ENCODE peak calls at places on chromosomes 16 and 17, in four cellular contexts. One of them, this sample, is unnamed.

GRCh38 chr17:79218175-79218824 is 143.7 kb downstream of the ENGASE start:
- DNase-seq in fibroblast of mammary gland: no peak
- DNase-seq in fibroblast of the aortic adventitia: no peak
- DNase-seq in activated CD8-positive, alpha-beta T cell treated with anti-CD3 and anti-CD28 coated beads for 36 hours: no peak
- DNase-seq in this sample: no peak

GRCh38 chr17:27263386-27263785 is 30.5 kb upstream of the WSB1 start:
- DNase-seq in fibroblast of mammary gland: no peak
- DNase-seq in fibroblast of the aortic adventitia: no peak
- DNase-seq in activated CD8-positive, alpha-beta T cell treated with anti-CD3 and anti-CD28 coated beads for 36 hours: no peak
- DNase-seq in this sample: no peak

GRCh38 chr17:37671813-37672544 is 28.7 kb upstream of the DDX52 start:
- DNase-seq in fibroblast of mammary gland: peak; percentile 92
- DNase-seq in fibroblast of the aortic adventitia: peak; percentile 65
- DNase-seq in activated CD8-positive, alpha-beta T cell treated with anti-CD3 and anti-CD28 coated beads for 36 hours: no peak
- DNase-seq in this sample: no peak

GRCh38 chr17:73368085-73368631 is 56.4 kb upstream of the CDC42EP4 start:
- DNase-seq in fibroblast of mammary gland: no peak
- DNase-seq in fibroblast of the aortic adventitia: no peak
- DNase-seq in activated CD8-positive, alpha-beta T cell treated with anti-CD3 and anti-CD28 coated beads for 36 hours: no peak
- DNase-seq in this sample: no peak

GRCh38 chr17:13735444-13735843 is 133.7 kb upstream of the HS3ST3A1 start:
- DNase-seq in fibroblast of mammary gland: peak; percentile 76
- DNase-seq in fibroblast of the aortic adventitia: no peak
- DNase-seq in activated CD8-positive, alpha-beta T cell treated with anti-CD3 and anti-CD28 coated beads for 36 hours: no peak
- DNase-seq in this sample: peak; percentile 57

GRCh38 chr17:320809-321385 is 31.7 kb downstream of the RPH3AL start:
- DNase-seq in fibroblast of mammary gland: no peak
- DNase-seq in fibroblast of the aortic adventitia: no peak
- DNase-seq in activated CD8-positive, alpha-beta T cell treated with anti-CD3 and anti-CD28 coated beads for 36 hours: no peak
- DNase-seq in this sample: peak; percentile 84

GRCh38 chr16:30637952-30638351 is 12.8 kb upstream of the PRR14 start:
- DNase-seq in fibroblast of mammary gland: peak; percentile 68
- DNase-seq in fibroblast of the aortic adventitia: peak; percentile 42
- DNase-seq in activated CD8-positive, alpha-beta T cell treated with anti-CD3 and anti-CD28 coated beads for 36 hours: peak; percentile 35
- DNase-seq in this sample: peak; percentile 47

GRCh38 chr16:10577305-10578202 is 2.8 kb downstream of the EMP2 start:
- DNase-seq in fibroblast of mammary gland: no peak
- DNase-seq in fibroblast of the aortic adventitia: peak; percentile 48
- DNase-seq in activated CD8-positive, alpha-beta T cell treated with anti-CD3 and anti-CD28 coated beads for 36 hours: no peak
- DNase-seq in this sample: peak; percentile 45

GRCh38 chr16:57988929-57989328 is 11.5 kb downstream of the ZNF319 start:
- DNase-seq in fibroblast of mammary gland: no peak
- DNase-seq in fibroblast of the aortic adventitia: peak; percentile 28
- DNase-seq in activated CD8-positive, alpha-beta T cell treated with anti-CD3 and anti-CD28 coated beads for 36 hours: no peak
- DNase-seq in this sample: no peak

GRCh38 chr16:35344012-35344762 is 1884.8 kb downstream of the TP53TG3F start:
- DNase-seq in fibroblast of mammary gland: no peak
- DNase-seq in fibroblast of the aortic adventitia: no peak
- DNase-seq in activated CD8-positive, alpha-beta T cell treated with anti-CD3 and anti-CD28 coated beads for 36 hours: no peak
- DNase-seq in this sample: no peak

GRCh38 chr17:15154618-15155017 is 110.5 kb downstream of the PMP22 start:
- DNase-seq in fibroblast of mammary gland: peak; percentile 49
- DNase-seq in fibroblast of the aortic adventitia: peak; percentile 25
- DNase-seq in activated CD8-positive, alpha-beta T cell treated with anti-CD3 and anti-CD28 coated beads for 36 hours: no peak
- DNase-seq in this sample: no peak

GRCh38 chr17:27499451-27500265 is 43.4 kb downstream of the KSR1 start:
- DNase-seq in fibroblast of mammary gland: no peak
- DNase-seq in fibroblast of the aortic adventitia: no peak
- DNase-seq in activated CD8-positive, alpha-beta T cell treated with anti-CD3 and anti-CD28 coated beads for 36 hours: no peak
- DNase-seq in this sample: no peak

GRCh38 chr17:35981908-35982330 is 622 bp upstream of the CCL16 start:
- DNase-seq in fibroblast of mammary gland: no peak
- DNase-seq in fibroblast of the aortic adventitia: no peak
- DNase-seq in activated CD8-positive, alpha-beta T cell treated with anti-CD3 and anti-CD28 coated beads for 36 hours: peak; percentile 30
- DNase-seq in this sample: peak; percentile 27

GRCh38 chr17:49183341-49183740 is 27.0 kb downstream of the GNGT2 start:
- DNase-seq in fibroblast of mammary gland: no peak
- DNase-seq in fibroblast of the aortic adventitia: no peak
- DNase-seq in activated CD8-positive, alpha-beta T cell treated with anti-CD3 and anti-CD28 coated beads for 36 hours: no peak
- DNase-seq in this sample: no peak

GRCh38 chr17:83086907-83087787 is 7.7 kb downstream of the METRNL start:
- DNase-seq in fibroblast of mammary gland: no peak
- DNase-seq in fibroblast of the aortic adventitia: no peak
- DNase-seq in activated CD8-positive, alpha-beta T cell treated with anti-CD3 and anti-CD28 coated beads for 36 hours: no peak
- DNase-seq in this sample: no peak

GRCh38 chr17:39701012-39701783 is 1.3 kb downstream of the ERBB2 start:
- DNase-seq in fibroblast of mammary gland: no peak
- DNase-seq in fibroblast of the aortic adventitia: no peak
- DNase-seq in activated CD8-positive, alpha-beta T cell treated with anti-CD3 and anti-CD28 coated beads for 36 hours: no peak
- DNase-seq in this sample: peak; percentile 30

GRCh38 chr17:7340179-7340578 is 3.9 kb downstream of the ACAP1 start:
- DNase-seq in fibroblast of mammary gland: peak; percentile 44
- DNase-seq in fibroblast of the aortic adventitia: no peak
- DNase-seq in activated CD8-positive, alpha-beta T cell treated with anti-CD3 and anti-CD28 coated beads for 36 hours: no peak
- DNase-seq in this sample: no peak

GRCh38 chr16:53946745-53947386 is 242.9 kb downstream of the FTO start:
- DNase-seq in fibroblast of mammary gland: no peak
- DNase-seq in fibroblast of the aortic adventitia: no peak
- DNase-seq in activated CD8-positive, alpha-beta T cell treated with anti-CD3 and anti-CD28 coated beads for 36 hours: no peak
- DNase-seq in this sample: no peak

GRCh38 chr17:43636446-43636845 is 25.3 kb downstream of the MEOX1 start:
- DNase-seq in fibroblast of mammary gland: no peak
- DNase-seq in fibroblast of the aortic adventitia: no peak
- DNase-seq in activated CD8-positive, alpha-beta T cell treated with anti-CD3 and anti-CD28 coated beads for 36 hours: no peak
- DNase-seq in this sample: no peak

GRCh38 chr16:78133919-78134318 is 34.5 kb downstream of the WWOX start:
- DNase-seq in fibroblast of mammary gland: no peak
- DNase-seq in fibroblast of the aortic adventitia: no peak
- DNase-seq in activated CD8-positive, alpha-beta T cell treated with anti-CD3 and anti-CD28 coated beads for 36 hours: no peak
- DNase-seq in this sample: no peak

GRCh38 chr16:12177643-12178042 is 201.1 kb downstream of the SNX29 start:
- DNase-seq in fibroblast of mammary gland: no peak
- DNase-seq in fibroblast of the aortic adventitia: no peak
- DNase-seq in activated CD8-positive, alpha-beta T cell treated with anti-CD3 and anti-CD28 coated beads for 36 hours: no peak
- DNase-seq in this sample: no peak

GRCh38 chr16:17396762-17397498 is 73.8 kb downstream of the XYLT1 start:
- DNase-seq in fibroblast of mammary gland: peak; percentile 42
- DNase-seq in fibroblast of the aortic adventitia: peak; percentile 74
- DNase-seq in activated CD8-positive, alpha-beta T cell treated with anti-CD3 and anti-CD28 coated beads for 36 hours: no peak
- DNase-seq in this sample: no peak

GRCh38 chr17:9021158-9021984 is at the start of gene NTN1:
- DNase-seq in fibroblast of mammary gland: peak; percentile 15
- DNase-seq in fibroblast of the aortic adventitia: peak; percentile 10
- DNase-seq in activated CD8-positive, alpha-beta T cell treated with anti-CD3 and anti-CD28 coated beads for 36 hours: peak; percentile 72
- DNase-seq in this sample: peak; percentile 83

GRCh38 chr16:83420206-83420760 is 387.5 kb upstream of the HSBP1 start:
- DNase-seq in fibroblast of mammary gland: peak; percentile 25
- DNase-seq in fibroblast of the aortic adventitia: peak; percentile 63
- DNase-seq in activated CD8-positive, alpha-beta T cell treated with anti-CD3 and anti-CD28 coated beads for 36 hours: no peak
- DNase-seq in this sample: peak; percentile 74

GRCh38 chr17:31373150-31374082 is 18.1 kb upstream of the RAB11FIP4 start:
- DNase-seq in fibroblast of mammary gland: peak; percentile 75
- DNase-seq in fibroblast of the aortic adventitia: peak; percentile 85
- DNase-seq in activated CD8-positive, alpha-beta T cell treated with anti-CD3 and anti-CD28 coated beads for 36 hours: peak; percentile 38
- DNase-seq in this sample: peak; percentile 36

GRCh38 chr16:85376292-85377095 is 236.6 kb upstream of the GSE1 start:
- DNase-seq in fibroblast of mammary gland: no peak
- DNase-seq in fibroblast of the aortic adventitia: no peak
- DNase-seq in activated CD8-positive, alpha-beta T cell treated with anti-CD3 and anti-CD28 coated beads for 36 hours: no peak
- DNase-seq in this sample: no peak

GRCh38 chr16:28288117-28288516 is 4.2 kb upstream of the SBK1 start:
- DNase-seq in fibroblast of mammary gland: no peak
- DNase-seq in fibroblast of the aortic adventitia: no peak
- DNase-seq in activated CD8-positive, alpha-beta T cell treated with anti-CD3 and anti-CD28 coated beads for 36 hours: no peak
- DNase-seq in this sample: no peak

GRCh38 chr17:12994341-12995074 is 23.3 kb downstream of the ELAC2 start:
- DNase-seq in fibroblast of mammary gland: no peak
- DNase-seq in fibroblast of the aortic adventitia: no peak
- DNase-seq in activated CD8-positive, alpha-beta T cell treated with anti-CD3 and anti-CD28 coated beads for 36 hours: no peak
- DNase-seq in this sample: no peak

GRCh38 chr16:27795992-27796614 is 246.2 kb downstream of the KATNIP start:
- DNase-seq in fibroblast of mammary gland: peak; percentile 28
- DNase-seq in fibroblast of the aortic adventitia: peak; percentile 45
- DNase-seq in activated CD8-positive, alpha-beta T cell treated with anti-CD3 and anti-CD28 coated beads for 36 hours: peak; percentile 54
- DNase-seq in this sample: peak; percentile 85

GRCh38 chr17:32564325-32564724 is 77.5 kb downstream of the CDK5R1 start:
- DNase-seq in fibroblast of mammary gland: no peak
- DNase-seq in fibroblast of the aortic adventitia: no peak
- DNase-seq in activated CD8-positive, alpha-beta T cell treated with anti-CD3 and anti-CD28 coated beads for 36 hours: peak; percentile 51
- DNase-seq in this sample: no peak

GRCh38 chr16:11604783-11605563 is 18.3 kb upstream of the LITAF start:
- DNase-seq in fibroblast of mammary gland: peak; percentile 71
- DNase-seq in fibroblast of the aortic adventitia: peak; percentile 81
- DNase-seq in activated CD8-positive, alpha-beta T cell treated with anti-CD3 and anti-CD28 coated beads for 36 hours: no peak
- DNase-seq in this sample: no peak

GRCh38 chr16:253833-254232 is 19.2 kb downstream of the FAM234A start:
- DNase-seq in fibroblast of mammary gland: no peak
- DNase-seq in fibroblast of the aortic adventitia: no peak
- DNase-seq in activated CD8-positive, alpha-beta T cell treated with anti-CD3 and anti-CD28 coated beads for 36 hours: peak; percentile 37
- DNase-seq in this sample: no peak

GRCh38 chr16:31135535-31136286 is at the start of gene PRSS8:
- DNase-seq in fibroblast of mammary gland: no peak
- DNase-seq in fibroblast of the aortic adventitia: no peak
- DNase-seq in activated CD8-positive, alpha-beta T cell treated with anti-CD3 and anti-CD28 coated beads for 36 hours: peak; percentile 10
- DNase-seq in this sample: peak; percentile 47

GRCh38 chr17:42276609-42277341 is 584 bp upstream of the STAT5B start:
- DNase-seq in fibroblast of mammary gland: peak; percentile 84
- DNase-seq in fibroblast of the aortic adventitia: peak; percentile 84
- DNase-seq in activated CD8-positive, alpha-beta T cell treated with anti-CD3 and anti-CD28 coated beads for 36 hours: peak; percentile 30
- DNase-seq in this sample: peak; percentile 58

GRCh38 chr16:67429799-67430503 is 970 bp upstream of the HSD11B2 start:
- DNase-seq in fibroblast of mammary gland: no peak
- DNase-seq in fibroblast of the aortic adventitia: no peak
- DNase-seq in activated CD8-positive, alpha-beta T cell treated with anti-CD3 and anti-CD28 coated beads for 36 hours: no peak
- DNase-seq in this sample: no peak

GRCh38 chr17:44655983-44656700 is at the start of gene MEIOC:
- DNase-seq in fibroblast of mammary gland: peak; percentile 17
- DNase-seq in fibroblast of the aortic adventitia: no peak
- DNase-seq in activated CD8-positive, alpha-beta T cell treated with anti-CD3 and anti-CD28 coated beads for 36 hours: peak; percentile 46
- DNase-seq in this sample: peak; percentile 80

DNA sequence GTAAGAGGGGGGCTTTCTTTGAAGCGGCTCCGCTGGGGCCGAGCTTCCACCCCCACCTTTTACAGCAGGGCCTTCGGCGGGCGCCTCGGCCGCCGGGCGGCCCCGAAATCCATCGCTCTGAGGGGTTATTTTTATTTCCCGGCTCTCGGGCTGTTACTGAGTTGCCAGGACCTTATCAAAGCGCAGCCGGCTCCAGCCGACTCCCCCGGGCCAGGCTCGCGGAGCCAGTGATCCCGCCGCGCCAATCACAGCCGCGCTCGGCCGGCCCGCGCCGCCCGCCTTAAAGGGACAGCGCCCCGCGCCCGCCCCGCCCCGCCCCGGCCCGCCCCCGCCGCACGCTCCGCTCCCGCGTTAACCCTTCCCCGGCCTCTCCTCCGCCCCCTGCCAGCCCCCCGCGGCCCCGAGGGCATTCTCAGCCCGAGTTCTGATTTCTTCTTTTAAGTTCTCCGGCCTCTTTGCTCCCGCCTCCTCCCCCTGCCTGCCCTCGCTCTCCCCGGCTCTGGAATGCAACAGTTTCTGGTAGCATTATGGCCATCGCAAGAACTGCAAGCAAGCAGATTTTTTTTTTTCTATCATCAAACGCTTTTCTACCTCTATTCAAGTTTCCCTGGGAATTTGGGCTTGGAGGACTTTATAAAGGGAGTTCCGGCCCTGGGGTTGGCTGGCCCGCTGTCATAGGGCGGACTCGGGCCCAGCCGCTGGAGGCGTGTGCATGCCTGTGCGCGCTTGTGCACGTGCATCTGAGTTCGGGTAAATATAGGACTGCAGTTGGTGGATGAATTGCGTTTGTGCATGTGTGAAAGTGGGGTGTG is at the start of gene AXIN2:
- DNase-seq in fibroblast of mammary gland: peak; percentile 84
- DNase-seq in fibroblast of the aortic adventitia: peak; percentile 91
- DNase-seq in activated CD8-positive, alpha-beta T cell treated with anti-CD3 and anti-CD28 coated beads for 36 hours: peak; percentile 89
- DNase-seq in this sample: peak; percentile 98
- TF ChIP-seq CTCF in fibroblast of mammary gland: peak; percentile 15
- TF ChIP-seq CTCF in fibroblast of the aortic adventitia: peak; percentile 50
- TF ChIP-seq CTCF in activated CD8-positive, alpha-beta T cell treated with anti-CD3 and anti-CD28 coated beads for 36 hours: peak; percentile 10
- TF ChIP-seq CTCF in this sample: peak; percentile 34

GRCh38 chr16:50067290-50067853 is 1.6 kb downstream of the HEATR3 start:
- DNase-seq in fibroblast of mammary gland: peak; percentile 79
- DNase-seq in fibroblast of the aortic adventitia: peak; percentile 70
- DNase-seq in activated CD8-positive, alpha-beta T cell treated with anti-CD3 and anti-CD28 coated beads for 36 hours: peak; percentile 71
- DNase-seq in this sample: peak; percentile 53
- TF ChIP-seq CTCF in fibroblast of mammary gland: peak; percentile 78
- TF ChIP-seq CTCF in fibroblast of the aortic adventitia: peak; percentile 72
- TF ChIP-seq CTCF in activated CD8-positive, alpha-beta T cell treated with anti-CD3 and anti-CD28 coated beads for 36 hours: peak; percentile 65
- TF ChIP-seq CTCF in this sample: peak; percentile 55

GRCh38 chr17:50585893-50586292 is 25.4 kb downstream of the CACNA1G start:
- DNase-seq in fibroblast of mammary gland: no peak
- DNase-seq in fibroblast of the aortic adventitia: no peak
- DNase-seq in activated CD8-positive, alpha-beta T cell treated with anti-CD3 and anti-CD28 coated beads for 36 hours: no peak
- DNase-seq in this sample: no peak

GRCh38 chr17:50586421-50587247 is 26.1 kb downstream of the CACNA1G start:
- DNase-seq in fibroblast of mammary gland: no peak
- DNase-seq in fibroblast of the aortic adventitia: no peak
- DNase-seq in activated CD8-positive, alpha-beta T cell treated with anti-CD3 and anti-CD28 coated beads for 36 hours: no peak
- DNase-seq in this sample: no peak

GRCh38 chr17:50587571-50587970 is 27.1 kb downstream of the CACNA1G start:
- DNase-seq in fibroblast of mammary gland: no peak
- DNase-seq in fibroblast of the aortic adventitia: no peak
- DNase-seq in activated CD8-positive, alpha-beta T cell treated with anti-CD3 and anti-CD28 coated beads for 36 hours: no peak
- DNase-seq in this sample: no peak

GRCh38 chr17:50589112-50589712 is 28.7 kb downstream of the CACNA1G start:
- DNase-seq in fibroblast of mammary gland: no peak
- DNase-seq in fibroblast of the aortic adventitia: peak; percentile 31
- DNase-seq in activated CD8-positive, alpha-beta T cell treated with anti-CD3 and anti-CD28 coated beads for 36 hours: no peak
- DNase-seq in this sample: no peak

GRCh38 chr17:50588391-50589111 is 28.0 kb downstream of the CACNA1G start:
- DNase-seq in fibroblast of mammary gland: no peak
- DNase-seq in fibroblast of the aortic adventitia: no peak
- DNase-seq in activated CD8-positive, alpha-beta T cell treated with anti-CD3 and anti-CD28 coated beads for 36 hours: no peak
- DNase-seq in this sample: no peak
- TF ChIP-seq CTCF in fibroblast of mammary gland: no peak
- TF ChIP-seq CTCF in fibroblast of the aortic adventitia: no peak
- TF ChIP-seq CTCF in activated CD8-positive, alpha-beta T cell treated with anti-CD3 and anti-CD28 coated beads for 36 hours: no peak
- TF ChIP-seq CTCF in this sample: no peak

DNA sequence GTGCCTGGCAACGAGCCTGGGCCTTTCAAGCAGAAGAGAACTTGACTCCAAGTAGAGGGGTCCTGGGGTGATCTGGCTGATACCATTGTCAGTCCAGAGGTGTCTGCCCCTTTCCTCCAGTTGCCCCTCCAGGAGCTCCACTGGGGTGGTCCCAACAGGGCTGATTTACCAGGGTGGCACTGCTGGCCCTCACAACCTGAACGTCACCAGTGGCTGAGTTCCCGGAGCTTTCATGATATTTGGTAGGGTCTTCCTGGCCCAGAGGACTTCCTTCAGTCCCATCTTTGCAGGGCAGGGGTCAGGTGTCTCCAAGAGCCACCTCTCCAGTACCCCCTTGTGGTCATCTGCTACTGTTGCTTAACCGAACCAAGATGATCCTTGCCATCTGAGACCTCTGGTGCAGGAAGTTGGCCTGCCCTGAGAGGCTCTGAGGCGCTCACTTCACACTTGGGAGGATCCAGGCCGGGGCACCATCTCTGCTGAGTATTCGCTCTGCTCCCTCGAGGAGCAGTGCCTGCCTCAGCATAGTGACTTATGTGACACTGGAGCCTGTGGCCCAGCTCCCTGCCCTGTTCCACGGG is 3.5 kb downstream of the LIMD2 start:
- DNase-seq in fibroblast of mammary gland: peak; percentile 51
- DNase-seq in fibroblast of the aortic adventitia: peak; percentile 28
- DNase-seq in activated CD8-positive, alpha-beta T cell treated with anti-CD3 and anti-CD28 coated beads for 36 hours: peak; percentile 64
- DNase-seq in this sample: peak; percentile 75
- TF ChIP-seq CTCF in fibroblast of mammary gland: peak; percentile 36
- TF ChIP-seq CTCF in fibroblast of the aortic adventitia: peak; percentile 43
- TF ChIP-seq CTCF in activated CD8-positive, alpha-beta T cell treated with anti-CD3 and anti-CD28 coated beads for 36 hours: peak; percentile 47
- TF ChIP-seq CTCF in this sample: peak; percentile 60

This sample was measured in neural progenitor cell.